ENCODE peak calls at places on chromosomes 3 and 15, in ten cellular contexts. C is GM10248, V is LHCN-M2, Z is hepatic stellate cell, I is heart left ventricle, S is HL-60, H is ELR, Y is adipocyte, N is GF-D8, R is fibroblast of lung. O is an unnamed sample.

GRCh38 chr3:47583320-47584075 is 4.8 kb upstream of the CSPG5 start:
- DNase-seq in Y (no peak), H (no peak), V (no peak), I (no peak), C (no peak), N (no peak), S (no peak), R (no peak), Z (no peak), O (no peak)

GRCh38 chr3:167882057-167882667 is 146.6 kb downstream of the SERPINI1 start:
- DNase-seq in V (peak), I (no peak), Z (no peak), S (no peak), Y (peak), C (peak), H (peak), R (peak), N (peak), O (peak)

GRCh38 chr3:156098437-156099035 is 21.8 kb upstream of the KCNAB1 start:
- DNase-seq in I (no peak), V (no peak), C (peak), R (no peak), Z (no peak), N (no peak), H (no peak), S (no peak), Y (no peak), O (no peak)

GRCh38 chr3:31132132-31132769 is 237.8 kb upstream of the GADL1 start:
- DNase-seq in H (peak), I (no peak), N (no peak), Y (peak), C (no peak), V (peak), R (peak), S (no peak), Z (peak), O (peak)

GRCh38 chr15:50380089-50380488 is 25.1 kb upstream of the GABPB1 start:
- DNase-seq in I (no peak), C (no peak), Y (peak), S (no peak), R (peak), H (peak), N (no peak), Z (no peak), V (peak), O (no peak)

GRCh38 chr3:89320186-89320585 is 212.8 kb downstream of the EPHA3 start:
- DNase-seq in Y (no peak), I (no peak), N (no peak), R (no peak), Z (no peak), H (no peak), C (no peak), S (no peak), V (no peak), O (no peak)

GRCh38 chr3:127071597-127072001 is 88.7 kb downstream of the PLXNA1 start:
- DNase-seq in I (peak), Y (no peak), N (no peak), H (no peak), C (no peak), S (no peak), Z (no peak), V (no peak), R (no peak), O (no peak)

GRCh38 chr3:147572970-147573340 is 163.8 kb downstream of the ZIC1 start:
- DNase-seq in N (no peak), V (peak), C (no peak), Y (no peak), Z (no peak), S (no peak), H (peak), I (no peak), R (no peak), O (no peak)

GRCh38 chr3:112847692-112848091 is 1.0 kb upstream of the CD200R1L start:
- DNase-seq in R (no peak), I (no peak), Z (no peak), Y (no peak), V (no peak), S (no peak), C (no peak), H (no peak), N (no peak), O (no peak)

GRCh38 chr3:39409514-39410136 is 3.1 kb downstream of the RPSA start:
- DNase-seq in C (no peak), S (peak), Y (no peak), I (no peak), R (no peak), Z (no peak), H (no peak), N (no peak), V (no peak), O (no peak)

GRCh38 chr3:184508938-184509337 is 52.6 kb upstream of the EPHB3 start:
- DNase-seq in S (no peak), Y (no peak), C (no peak), I (no peak), R (no peak), N (no peak), V (no peak), Z (no peak), H (no peak), O (no peak)

GRCh38 chr15:65902373-65902772 is 33.1 kb downstream of the RAB11A start:
- DNase-seq in Z (no peak), N (peak), I (no peak), Y (no peak), C (peak), S (peak), H (peak), R (no peak), V (no peak), O (no peak)

GRCh38 chr15:80893777-80894176 is 95.8 kb downstream of the MESD start:
- DNase-seq in Z (no peak), S (no peak), H (no peak), R (peak), C (no peak), Y (peak), N (no peak), V (peak), I (peak), O (no peak)

GRCh38 chr3:37967252-37967881 is 23.2 kb upstream of the VILL start:
- DNase-seq in H (peak), Z (peak), R (peak), V (peak), S (peak), I (no peak), N (no peak), C (peak), Y (peak), O (peak)

GRCh38 chr3:118501152-118501551 is 533.5 kb downstream of the IGSF11 start:
- DNase-seq in Z (no peak), Y (peak), I (peak), R (peak), C (no peak), H (no peak), S (no peak), N (no peak), V (peak), O (peak)

GRCh38 chr3:130786306-130786705 is 39.7 kb upstream of the PIK3R4 start:
- DNase-seq in R (no peak), Y (no peak), V (no peak), Z (no peak), I (no peak), S (no peak), N (no peak), C (no peak), H (no peak), O (no peak)

GRCh38 chr3:104279617-104280016 is 1087.1 kb upstream of the ALCAM start:
- DNase-seq in I (no peak), N (no peak), Y (peak), V (peak), C (no peak), H (peak), R (peak), Z (peak), S (no peak), O (peak)

GRCh38 chr3:127589600-127590281 is 792 bp downstream of the TPRA1 start:
- DNase-seq in V (no peak), Y (peak), Z (peak), S (no peak), C (no peak), H (peak), R (no peak), N (no peak), I (peak), O (no peak)

GRCh38 chr3:150763841-150764483 is 993 bp upstream of the SIAH2 start:
- DNase-seq in H (peak), V (peak), R (peak), C (peak), Y (peak), N (peak), I (peak), S (no peak), Z (peak), O (peak)

GRCh38 chr3:142028174-142028833 is 121.0 kb downstream of the TFDP2 start:
- DNase-seq in Z (peak), N (peak), H (peak), Y (peak), S (peak), R (peak), V (peak), I (no peak), C (peak), O (peak)

GRCh38 chr3:177448987-177449975 is 252.0 kb upstream of the TBL1XR1 start:
- DNase-seq in V (peak), R (peak), C (peak), Z (no peak), I (no peak), Y (no peak), N (peak), S (peak), H (peak), O (no peak)

GRCh38 chr3:57943525-57944312 is 64.5 kb upstream of the FLNB start:
- DNase-seq in N (no peak), Z (no peak), V (no peak), R (no peak), Y (peak), C (no peak), S (no peak), I (no peak), H (no peak), O (no peak)

GRCh38 chr3:23094890-23095462 is 108.2 kb upstream of the UBE2E2 start:
- DNase-seq in R (peak), Y (peak), C (no peak), I (no peak), S (no peak), N (no peak), V (peak), H (peak), Z (peak), O (no peak)

GRCh38 chr3:106337116-106337515 is 468.3 kb upstream of the CBLB start:
- DNase-seq in H (peak), V (peak), S (no peak), C (no peak), I (no peak), Y (peak), N (no peak), R (no peak), Z (no peak), O (no peak)

GRCh38 chr3:25412269-25412668 is 15.8 kb upstream of the RARB start:
- DNase-seq in Z (no peak), Y (peak), N (no peak), S (no peak), H (peak), C (no peak), I (no peak), R (peak), V (peak), O (no peak)

GRCh38 chr15:62742409-62743171 is 300.0 kb upstream of the TPM1 start:
- DNase-seq in N (no peak), I (no peak), S (no peak), C (peak), Z (peak), Y (peak), V (peak), H (peak), R (peak), O (peak)

GRCh38 chr3:21830541-21830940 is 79.5 kb upstream of the ZNF385D start:
- DNase-seq in C (no peak), V (no peak), N (no peak), R (no peak), Z (no peak), H (no peak), I (no peak), S (no peak), Y (no peak), O (peak)

GRCh38 chr15:57345584-57345983 is 30.7 kb upstream of the CGNL1 start:
- DNase-seq in V (peak), S (no peak), Y (no peak), R (no peak), I (no peak), H (peak), N (no peak), Z (no peak), C (no peak), O (no peak)

GRCh38 chr3:153679711-153680110 is 441.5 kb upstream of the ARHGEF26 start:
- DNase-seq in H (no peak), N (no peak), Z (no peak), I (no peak), C (no peak), S (peak), R (no peak), V (no peak), Y (no peak), O (no peak)

GRCh38 chr3:71101581-71101980 is 481.9 kb downstream of the FOXP1 start:
- DNase-seq in Z (no peak), Y (peak), R (peak), I (no peak), V (no peak), H (peak), C (no peak), S (no peak), N (no peak), O (no peak)

O was measured in COLO829.